ENCODE peak calls at places on chromosomes 12 and 14, in six cellular contexts. N is gastrocnemius medialis, S is tibial artery, Z is tibial nerve, O is fibroblast of villous mesenchyme, M is A549. G is an unnamed sample.

GRCh38 chr14:96940009-96940408 is 142.8 kb downstream of the VRK1 start:
- DNase-seq in N (no peak), S (no peak), Z (no peak), O (no peak), M (no peak), G (no peak)

GRCh38 chr12:2064078-2064507 is 11.3 kb downstream of the CACNA1C start:
- DNase-seq in N (no peak), S (no peak), Z (no peak), O (peak; percentile 63), M (no peak), G (no peak)

GRCh38 chr14:51331651-51332367 is 91.8 kb downstream of the TMX1 start:
- DNase-seq in N (no peak), S (no peak), Z (no peak), O (peak; percentile 71), M (no peak), G (no peak)

GRCh38 chr12:67890726-67891125 is 98.5 kb upstream of the IFNG-AS1 start:
- DNase-seq in N (no peak), S (no peak), Z (no peak), O (no peak), M (no peak), G (no peak)

GRCh38 chr14:71675126-71675901 is 256.9 kb upstream of the RGS6 start:
- DNase-seq in N (no peak), S (no peak), Z (no peak), O (no peak), M (no peak), G (no peak)

GRCh38 chr14:89805501-89805900 is 149.0 kb downstream of the EFCAB11 start:
- DNase-seq in N (no peak), S (no peak), Z (no peak), O (peak; percentile 21), M (no peak), G (no peak)

GRCh38 chr12:121626853-121627623 is 708 bp downstream of the ORAI1 start:
- DNase-seq in N (peak; percentile 34), S (peak; percentile 61), Z (peak; percentile 19), O (peak; percentile 73), M (peak; percentile 68), G (no peak)

GRCh38 chr14:104359301-104359968 is 220.1 kb upstream of the C14orf180 start:
- DNase-seq in N (no peak), S (peak; percentile 16), Z (no peak), O (no peak), M (no peak), G (no peak)

GRCh38 chr12:104354167-104354867 is 50.8 kb downstream of the EID3 start:
- DNase-seq in N (no peak), S (no peak), Z (no peak), O (no peak), M (no peak), G (no peak)

GRCh38 chr12:100234591-100235304 is 32.1 kb downstream of the DEPDC4 start:
- DNase-seq in N (no peak), S (no peak), Z (no peak), O (peak; percentile 66), M (peak; percentile 18), G (no peak)

GRCh38 chr12:2673966-2674810 is 120.6 kb upstream of the FKBP4 start:
- DNase-seq in N (no peak), S (no peak), Z (no peak), O (no peak), M (no peak), G (no peak)

GRCh38 chr12:114794049-114794558 is 110.1 kb upstream of the TBX3 start:
- DNase-seq in N (no peak), S (no peak), Z (no peak), O (no peak), M (no peak), G (no peak)

GRCh38 chr14:56491299-56492285 is 88.0 kb upstream of the TMEM260 start:
- DNase-seq in N (no peak), S (peak; percentile 28), Z (no peak), O (peak; percentile 48), M (peak; percentile 21), G (no peak)

GRCh38 chr14:55892906-55893305 is 225.3 kb upstream of the PELI2 start:
- DNase-seq in N (no peak), S (no peak), Z (no peak), O (peak; percentile 11), M (no peak), G (no peak)

GRCh38 chr14:45112886-45113772 is 21.2 kb downstream of the FKBP3 start:
- DNase-seq in N (no peak), S (no peak), Z (no peak), O (peak; percentile 40), M (peak; percentile 12), G (no peak)

GRCh38 chr14:32027255-32027939 is 49.7 kb upstream of the ARHGAP5 start:
- DNase-seq in N (no peak), S (no peak), Z (no peak), O (no peak), M (peak; percentile 32), G (no peak)

GRCh38 chr12:116196226-116196625 is 81.3 kb downstream of the MED13L start:
- DNase-seq in N (no peak), S (no peak), Z (no peak), O (no peak), M (no peak), G (no peak)

GRCh38 chr12:128810182-128811127 is 13.3 kb downstream of the SLC15A4 start:
- DNase-seq in N (peak; percentile 95), S (peak; percentile 75), Z (no peak), O (peak; percentile 11), M (no peak), G (no peak)

GRCh38 chr12:117236456-117237001 is 46.3 kb upstream of the FBXO21 start:
- DNase-seq in N (peak; percentile 53), S (peak; percentile 64), Z (peak; percentile 70), O (peak; percentile 53), M (peak; percentile 69), G (peak; percentile 85)

GRCh38 chr12:20883288-20883687 is 72.8 kb downstream of the SLCO1B3 start:
- DNase-seq in N (no peak), S (peak; percentile 72), Z (no peak), O (no peak), M (no peak), G (no peak)

GRCh38 chr12:57216014-57216891 is at the start of gene NXPH4:
- DNase-seq in N (no peak), S (peak; percentile 25), Z (no peak), O (no peak), M (peak; percentile 44), G (no peak)

GRCh38 chr14:67332468-67332867 is 27.1 kb downstream of the ATP6V1D start:
- DNase-seq in N (no peak), S (no peak), Z (no peak), O (no peak), M (no peak), G (no peak)

GRCh38 chr14:103099733-103100280 is 5.3 kb downstream of the EXOC3L4 start:
- DNase-seq in N (no peak), S (no peak), Z (no peak), O (no peak), M (no peak), G (no peak)

GRCh38 chr12:25051583-25052190 is 102.8 kb upstream of the BCAT1 start:
- DNase-seq in N (no peak), S (no peak), Z (no peak), O (no peak), M (no peak), G (no peak)

GRCh38 chr14:73637830-73638229 is 7.0 kb upstream of the DNAL1 start:
- DNase-seq in N (no peak), S (no peak), Z (no peak), O (no peak), M (no peak), G (no peak)

GRCh38 chr14:73634333-73634833 is 10.4 kb upstream of the DNAL1 start:
- DNase-seq in N (peak; percentile 7), S (no peak), Z (no peak), O (no peak), M (no peak), G (no peak)

GRCh38 chr14:73633115-73633514 is 11.7 kb upstream of the DNAL1 start:
- DNase-seq in N (no peak), S (no peak), Z (no peak), O (no peak), M (no peak), G (no peak)

GRCh38 chr14:73630009-73630780 is 14.6 kb upstream of the DNAL1 start:
- DNase-seq in N (no peak), S (no peak), Z (no peak), O (no peak), M (no peak), G (no peak)

DNA sequence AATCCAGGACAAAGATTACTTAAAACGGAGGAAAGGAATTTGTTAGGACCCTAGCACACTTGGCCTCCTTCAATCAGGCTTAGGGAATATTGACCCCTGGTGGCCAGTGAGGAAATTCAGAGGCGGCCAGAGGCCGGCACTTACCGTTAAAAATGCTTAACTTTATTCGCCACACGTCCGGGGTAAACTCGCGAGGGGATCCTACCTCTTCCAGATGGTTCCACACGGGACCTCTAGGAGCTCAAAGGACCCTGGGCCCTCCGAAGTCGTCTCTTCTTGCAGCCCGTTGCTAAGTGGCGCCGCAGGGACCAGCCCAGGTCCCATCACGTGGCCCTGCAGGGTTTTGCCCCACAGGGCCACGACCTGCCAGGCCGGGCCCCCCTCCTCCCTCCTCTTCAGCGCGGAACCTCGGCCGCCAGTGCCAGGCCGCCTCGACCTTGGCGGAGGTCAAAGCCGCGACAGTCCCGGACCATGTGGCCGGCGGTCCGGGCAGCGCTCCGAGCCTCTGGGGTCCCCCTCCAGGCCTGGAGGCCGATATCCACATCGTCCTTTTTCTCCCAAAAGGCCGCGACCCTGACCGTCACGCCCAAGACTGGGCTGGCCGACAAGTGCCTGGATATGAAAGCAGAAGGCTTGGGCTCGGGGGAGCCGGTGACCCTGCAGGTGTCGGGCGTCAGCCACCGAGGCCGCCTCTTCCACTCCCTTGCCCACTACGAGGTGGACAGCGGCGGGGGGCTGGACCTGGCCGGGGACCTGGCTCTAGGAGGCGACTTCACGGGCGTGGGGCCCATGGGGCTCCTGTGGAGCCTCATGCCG is 11.1 kb upstream of the DNAL1 start:
- DNase-seq in N (peak; percentile 24), S (peak; percentile 41), Z (no peak), O (peak; percentile 76), M (peak; percentile 62), G (no peak)
- TF ChIP-seq CTCF in N (peak; percentile 88), S (peak; percentile 80), Z (peak; percentile 89), O (peak; percentile 90), M (peak; percentile 91), G (peak; percentile 22)

GRCh38 chr14:101313268-101313667 is 248.0 kb upstream of the DIO3 start:
- DNase-seq in N (no peak), S (no peak), Z (no peak), O (no peak), M (no peak), G (no peak)
- TF ChIP-seq CTCF in N (no peak), S (no peak), Z (no peak), O (no peak), M (no peak), G (no peak)

DNA sequence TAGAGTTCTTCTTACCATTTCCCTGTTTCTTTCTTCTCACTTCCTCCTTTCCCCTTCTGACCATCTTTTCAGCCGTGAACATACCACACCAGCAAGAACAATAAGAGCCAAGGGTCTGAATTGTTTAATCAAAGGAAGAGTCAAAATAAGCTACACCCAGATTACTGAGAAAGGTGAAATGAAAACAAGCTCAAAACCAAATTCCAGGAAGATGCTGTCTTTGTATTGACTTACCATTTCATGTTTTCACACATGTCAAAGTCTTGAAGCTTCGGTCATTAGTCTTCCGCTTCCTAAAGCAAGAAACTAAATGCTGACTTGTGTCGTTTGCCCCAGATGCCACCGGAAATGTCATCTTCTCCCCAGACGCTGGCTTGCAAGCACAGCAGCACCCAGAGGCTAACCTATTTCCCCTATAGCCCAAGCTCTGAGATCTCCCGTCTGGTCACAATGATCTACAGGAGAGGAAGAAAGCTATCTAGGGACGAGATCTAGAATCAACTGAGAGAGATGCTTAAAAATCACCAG is 136.5 kb upstream of the AMIGO2 start:
- DNase-seq in N (peak; percentile 13), S (no peak), Z (no peak), O (no peak), M (no peak), G (no peak)
- TF ChIP-seq CTCF in N (no peak), S (no peak), Z (no peak), O (no peak), M (no peak), G (no peak)

GRCh38 chr14:99190696-99191662 is 81.0 kb downstream of the BCL11B start:
- DNase-seq in N (no peak), S (no peak), Z (no peak), O (no peak), M (no peak), G (no peak)
- TF ChIP-seq CTCF in N (no peak), S (no peak), Z (no peak), O (no peak), M (no peak), G (no peak)

G was measured in omental fat pad.